ENCODE peak calls at places on chromosomes 6 and 20, in ten cellular contexts. P is astrocyte of the cerebellum, Q is small intestine, W is GM18507, M is left ventricle myocardium inferior, H is foreskin fibroblast, C is T-helper 2 cell, Y is nephron progenitor cell, R is naive B cell, J is Peyer's patch. B is an unnamed sample.

GRCh38 chr6:72952808-72953630 is 272.3 kb downstream of the KHDC1L start:
- DNase-seq in Q (no peak), Y (no peak), P (no peak), J (no peak), M (no peak), W (no peak), C (no peak), R (no peak), H (peak; percentile 23), B (no peak)

GRCh38 chr20:48826883-48827771 is 672 bp downstream of the PREX1 start:
- DNase-seq in H (no peak), M (no peak), R (peak; percentile 31), J (peak; percentile 60), Q (no peak), W (no peak), Y (peak; percentile 61), P (no peak), C (no peak), B (peak; percentile 62)

GRCh38 chr20:44431502-44432234 is 44.0 kb upstream of the TTPAL start:
- DNase-seq in P (no peak), R (no peak), H (no peak), Y (no peak), W (no peak), Q (no peak), C (no peak), M (no peak), J (no peak), B (no peak)

GRCh38 chr6:52077180-52077884 is 10.1 kb downstream of the PKHD1 start:
- DNase-seq in C (no peak), P (no peak), Q (no peak), J (no peak), Y (no peak), R (no peak), M (no peak), W (no peak), H (no peak), B (peak; percentile 81)

GRCh38 chr6:42315991-42316378 is 98.3 kb upstream of the MRPS10 start:
- DNase-seq in Q (peak; percentile 55), P (peak; percentile 94), W (no peak), J (peak; percentile 54), Y (no peak), M (no peak), H (peak; percentile 92), R (no peak), C (no peak), B (no peak)

GRCh38 chr6:33987531-33988021 is 158.3 kb downstream of the GRM4 start:
- DNase-seq in Q (no peak), H (no peak), M (no peak), P (no peak), J (peak; percentile 30), C (no peak), R (no peak), W (no peak), Y (no peak), B (no peak)

GRCh38 chr6:126040826-126041225 is 54.5 kb downstream of the TRMT11 start:
- DNase-seq in M (no peak), C (no peak), H (peak; percentile 68), P (peak; percentile 35), W (no peak), Q (peak; percentile 44), Y (no peak), R (no peak), J (no peak), B (no peak)

GRCh38 chr6:20608371-20608770 is 74.1 kb downstream of the CDKAL1 start:
- DNase-seq in J (no peak), M (no peak), Q (peak; percentile 3), P (no peak), R (no peak), W (no peak), Y (no peak), H (no peak), C (no peak), B (no peak)

GRCh38 chr6:87807423-87807978 is 105.5 kb upstream of the AKIRIN2 start:
- DNase-seq in W (no peak), Q (no peak), P (no peak), M (no peak), C (no peak), Y (no peak), H (no peak), J (no peak), R (peak; percentile 36), B (no peak)

GRCh38 chr6:151451417-151451949 is 443 bp downstream of the RMND1 start:
- DNase-seq in J (no peak), Q (no peak), C (no peak), M (no peak), R (no peak), P (no peak), W (no peak), H (no peak), Y (no peak), B (no peak)

GRCh38 chr6:34301408-34301807 is 52.6 kb upstream of the SMIM29 start:
- DNase-seq in Q (no peak), W (no peak), J (no peak), M (peak; percentile 66), P (peak; percentile 37), R (no peak), C (no peak), Y (no peak), H (peak; percentile 74), B (no peak)

GRCh38 chr20:10060223-10060622 is 25.4 kb downstream of the ANKEF1 start:
- DNase-seq in C (no peak), R (peak; percentile 37), P (no peak), W (peak; percentile 7), M (no peak), Y (peak; percentile 18), H (no peak), J (peak; percentile 46), Q (no peak), B (peak; percentile 93)

GRCh38 chr6:151914475-151914874 is 107.0 kb downstream of the ESR1 start:
- DNase-seq in J (no peak), H (peak; percentile 37), P (no peak), R (no peak), W (no peak), Q (no peak), Y (no peak), C (no peak), M (no peak), B (no peak)

GRCh38 chr6:73548458-73549446 is 27.9 kb upstream of the EEF1A1 start:
- DNase-seq in R (no peak), J (no peak), M (no peak), H (no peak), Y (no peak), Q (no peak), P (no peak), C (no peak), W (no peak), B (no peak)

GRCh38 chr20:31822421-31823330 is 3.5 kb downstream of the MYLK2 start:
- DNase-seq in J (peak; percentile 82), Q (peak; percentile 50), C (peak; percentile 56), Y (peak; percentile 94), R (peak; percentile 70), P (peak; percentile 45), M (peak; percentile 83), W (peak; percentile 74), H (peak; percentile 42), B (peak; percentile 79)

GRCh38 chr20:56005389-56005715 is at the start of gene CBLN4:
- DNase-seq in M (no peak), C (no peak), P (no peak), R (no peak), H (no peak), J (no peak), Q (no peak), Y (no peak), W (no peak), B (no peak)

GRCh38 chr20:31819083-31819784 is at the start of gene MYLK2:
- DNase-seq in Q (no peak), Y (no peak), H (no peak), W (no peak), M (peak; percentile 54), P (no peak), C (no peak), J (no peak), R (no peak), B (no peak)

GRCh38 chr6:7587631-7588100 is 2.3 kb upstream of the SNRNP48 start:
- DNase-seq in C (no peak), J (peak; percentile 78), M (no peak), H (peak; percentile 24), W (no peak), Y (no peak), P (no peak), R (no peak), Q (peak; percentile 93), B (no peak)

GRCh38 chr6:166640342-166641043 is 13.4 kb upstream of the RPS6KA2 start:
- DNase-seq in R (no peak), M (peak; percentile 50), Y (no peak), C (no peak), P (no peak), H (no peak), J (no peak), Q (no peak), W (no peak), B (no peak)

GRCh38 chr6:44342052-44342451 is 398 bp upstream of the SPATS1 start:
- DNase-seq in Q (no peak), R (no peak), J (no peak), M (no peak), P (no peak), C (no peak), W (no peak), Y (no peak), H (peak; percentile 6), B (no peak)

GRCh38 chr6:42402184-42402583 is 49.5 kb downstream of the TRERF1 start:
- DNase-seq in Y (no peak), P (no peak), J (peak; percentile 64), M (no peak), H (peak; percentile 30), C (peak; percentile 42), R (no peak), Q (peak; percentile 62), W (peak; percentile 26), B (no peak)

B was measured in NCI-H526 treated with DMSO at 0.1 percent for 48 hours.